ENCODE peak calls at places on chromosomes 11 and 22, in four cellular contexts. V is GM20000, B is heart right ventricle, C is COR-L47. L is an unnamed sample.
A peak's percentile ranks its signal among the peaks of the same experiment; 100 is the strongest.

GRCh38 chr22:36977947-36978660 is 41.1 kb downstream of the TST start:
- DNase-seq in C (peak; percentile 87), V (peak; percentile 90), B (peak; percentile 91), L (peak; percentile 98)

GRCh38 chr11:92702771-92703170 is 266.7 kb upstream of the MTNR1B start:
- DNase-seq in V (no peak), C (no peak), B (no peak), L (no peak)

GRCh38 chr11:86688398-86689179 is 16.2 kb upstream of the ME3 start:
- DNase-seq in B (no peak), V (no peak), C (no peak), L (no peak)

GRCh38 chr11:108319541-108320145 is 96.8 kb downstream of the ATM start:
- DNase-seq in V (no peak), C (no peak), B (no peak), L (no peak)

GRCh38 chr11:58513747-58514367 is 6.0 kb upstream of the OR5B21 start:
- DNase-seq in C (peak; percentile 42), B (peak; percentile 24), V (peak; percentile 28), L (no peak)

GRCh38 chr22:36940676-36941075 is 27.2 kb downstream of the CSF2RB start:
- DNase-seq in B (no peak), C (no peak), V (peak; percentile 43), L (no peak)

GRCh38 chr11:18780329-18780728 is 11.3 kb downstream of the PTPN5 start:
- DNase-seq in C (no peak), V (no peak), B (peak; percentile 44), L (no peak)

GRCh38 chr22:37187552-37187890 is 526 bp downstream of the C1QTNF6 start:
- DNase-seq in B (no peak), C (no peak), V (no peak), L (no peak)

GRCh38 chr11:10305964-10306918 is 1.4 kb downstream of the ADM start:
- DNase-seq in C (no peak), B (peak; percentile 21), V (peak; percentile 46), L (peak; percentile 90)

GRCh38 chr11:122981388-122982264 is at the start of gene BSX:
- DNase-seq in B (peak; percentile 42), V (peak; percentile 73), C (no peak), L (no peak)

GRCh38 chr11:126607776-126608625 is 252.5 kb downstream of the ST3GAL4 start:
- DNase-seq in V (no peak), B (no peak), C (peak; percentile 94), L (no peak)

GRCh38 chr11:29161216-29161615 is 855.6 kb downstream of the KCNA4 start:
- DNase-seq in C (no peak), B (no peak), V (no peak), L (no peak)

GRCh38 chr11:10993186-10993585 is 135.3 kb upstream of the ZBED5 start:
- DNase-seq in B (no peak), C (no peak), V (no peak), L (no peak)

GRCh38 chr11:35750981-35751663 is 88.5 kb downstream of the TRIM44 start:
- DNase-seq in V (no peak), B (no peak), C (no peak), L (no peak)

GRCh38 chr11:35893796-35894475 is 49.9 kb upstream of the LDLRAD3 start:
- DNase-seq in B (no peak), C (no peak), V (no peak), L (peak; percentile 89)

GRCh38 chr11:65912840-65913239 is 6.0 kb downstream of the C11orf68 start:
- DNase-seq in V (no peak), C (no peak), B (no peak), L (no peak)

GRCh38 chr11:26188559-26188958 is 143.4 kb upstream of the ANO3 start:
- DNase-seq in V (no peak), C (no peak), B (no peak), L (no peak)

GRCh38 chr22:28116261-28116673 is 197.2 kb upstream of the PITPNB start:
- DNase-seq in V (no peak), C (no peak), B (peak; percentile 21), L (peak; percentile 55)

L was measured in lower leg skin.